ENCODE peak calls at places on chromosomes 3 and 15, in eight cellular contexts. One of them, this sample, is unnamed.

GRCh38 chr15:95848126-95848525 is 482.4 kb upstream of the NR2F2 start:
- DNase-seq in lower leg skin: no peak
- DNase-seq in body of pancreas: no peak
- DNase-seq in ovary: no peak
- DNase-seq in esophagus muscularis mucosa: no peak
- DNase-seq in stomach: no peak
- DNase-seq in transverse colon: no peak
- DNase-seq in IMR-90: no peak
- DNase-seq in this sample: no peak

GRCh38 chr15:89345245-89345644 is 10.6 kb upstream of the POLG start:
- DNase-seq in esophagus muscularis mucosa: no peak
- DNase-seq in IMR-90: no peak
- DNase-seq in body of pancreas: no peak
- DNase-seq in ovary: no peak
- DNase-seq in stomach: no peak
- DNase-seq in lower leg skin: no peak
- DNase-seq in transverse colon: no peak
- DNase-seq in this sample: no peak

GRCh38 chr15:78422571-78423340 is 15.3 kb upstream of the IREB2 start:
- DNase-seq in stomach: peak
- DNase-seq in esophagus muscularis mucosa: no peak
- DNase-seq in body of pancreas: peak
- DNase-seq in IMR-90: peak
- DNase-seq in lower leg skin: peak
- DNase-seq in transverse colon: peak
- DNase-seq in ovary: peak
- DNase-seq in this sample: peak

GRCh38 chr15:101093959-101094358 is 157.9 kb downstream of the CHSY1 start:
- DNase-seq in IMR-90: no peak
- DNase-seq in transverse colon: no peak
- DNase-seq in esophagus muscularis mucosa: no peak
- DNase-seq in ovary: no peak
- DNase-seq in lower leg skin: no peak
- DNase-seq in body of pancreas: no peak
- DNase-seq in stomach: no peak
- DNase-seq in this sample: no peak

GRCh38 chr3:177468331-177468730 is 271.0 kb upstream of the TBL1XR1 start:
- DNase-seq in esophagus muscularis mucosa: no peak
- DNase-seq in IMR-90: peak
- DNase-seq in body of pancreas: no peak
- DNase-seq in ovary: no peak
- DNase-seq in lower leg skin: no peak
- DNase-seq in transverse colon: no peak
- DNase-seq in stomach: no peak
- DNase-seq in this sample: no peak

GRCh38 chr15:60374628-60375081 is 23.1 kb downstream of the ANXA2 start:
- DNase-seq in stomach: peak
- DNase-seq in lower leg skin: no peak
- DNase-seq in esophagus muscularis mucosa: no peak
- DNase-seq in body of pancreas: peak
- DNase-seq in ovary: no peak
- DNase-seq in transverse colon: no peak
- DNase-seq in IMR-90: peak
- DNase-seq in this sample: peak

GRCh38 chr3:61182648-61183047 is 68.6 kb downstream of the FHIT start:
- DNase-seq in transverse colon: no peak
- DNase-seq in body of pancreas: no peak
- DNase-seq in esophagus muscularis mucosa: no peak
- DNase-seq in stomach: no peak
- DNase-seq in ovary: no peak
- DNase-seq in IMR-90: no peak
- DNase-seq in lower leg skin: no peak
- DNase-seq in this sample: no peak

GRCh38 chr3:31892500-31892899 is 88.6 kb downstream of the OSBPL10 start:
- DNase-seq in stomach: no peak
- DNase-seq in transverse colon: no peak
- DNase-seq in esophagus muscularis mucosa: no peak
- DNase-seq in ovary: no peak
- DNase-seq in body of pancreas: no peak
- DNase-seq in lower leg skin: no peak
- DNase-seq in IMR-90: no peak
- DNase-seq in this sample: no peak

GRCh38 chr3:132838477-132838876 is 116.3 kb upstream of the NPHP3 start:
- DNase-seq in transverse colon: no peak
- DNase-seq in esophagus muscularis mucosa: peak
- DNase-seq in ovary: no peak
- DNase-seq in stomach: no peak
- DNase-seq in lower leg skin: no peak
- DNase-seq in IMR-90: no peak
- DNase-seq in body of pancreas: no peak
- DNase-seq in this sample: no peak

GRCh38 chr3:30476373-30477082 is 129.9 kb upstream of the TGFBR2 start:
- DNase-seq in lower leg skin: no peak
- DNase-seq in ovary: no peak
- DNase-seq in esophagus muscularis mucosa: no peak
- DNase-seq in transverse colon: no peak
- DNase-seq in body of pancreas: no peak
- DNase-seq in IMR-90: peak
- DNase-seq in stomach: no peak
- DNase-seq in this sample: no peak

GRCh38 chr3:157618075-157618760 is 115.0 kb upstream of the VEPH1 start:
- DNase-seq in IMR-90: peak
- DNase-seq in body of pancreas: no peak
- DNase-seq in transverse colon: no peak
- DNase-seq in esophagus muscularis mucosa: no peak
- DNase-seq in ovary: no peak
- DNase-seq in stomach: no peak
- DNase-seq in lower leg skin: no peak
- DNase-seq in this sample: peak

GRCh38 chr3:48057521-48057920 is 41.3 kb upstream of the MAP4 start:
- DNase-seq in stomach: no peak
- DNase-seq in transverse colon: no peak
- DNase-seq in esophagus muscularis mucosa: no peak
- DNase-seq in body of pancreas: no peak
- DNase-seq in lower leg skin: no peak
- DNase-seq in ovary: no peak
- DNase-seq in IMR-90: no peak
- DNase-seq in this sample: no peak

GRCh38 chr3:121552379-121552778 is 6.6 kb upstream of the POLQ start:
- DNase-seq in stomach: no peak
- DNase-seq in body of pancreas: no peak
- DNase-seq in IMR-90: no peak
- DNase-seq in ovary: no peak
- DNase-seq in lower leg skin: no peak
- DNase-seq in esophagus muscularis mucosa: no peak
- DNase-seq in transverse colon: no peak
- DNase-seq in this sample: no peak

GRCh38 chr3:147554332-147554731 is 145.2 kb downstream of the ZIC1 start:
- DNase-seq in body of pancreas: no peak
- DNase-seq in lower leg skin: no peak
- DNase-seq in stomach: no peak
- DNase-seq in transverse colon: no peak
- DNase-seq in IMR-90: no peak
- DNase-seq in esophagus muscularis mucosa: no peak
- DNase-seq in ovary: no peak
- DNase-seq in this sample: no peak

GRCh38 chr3:37308247-37308646 is 133.9 kb upstream of the LRRFIP2 start:
- DNase-seq in IMR-90: peak
- DNase-seq in lower leg skin: no peak
- DNase-seq in ovary: no peak
- DNase-seq in body of pancreas: no peak
- DNase-seq in transverse colon: no peak
- DNase-seq in esophagus muscularis mucosa: no peak
- DNase-seq in stomach: no peak
- DNase-seq in this sample: no peak

GRCh38 chr15:77572186-77572585 is 60.5 kb downstream of the LINGO1 start:
- DNase-seq in IMR-90: no peak
- DNase-seq in esophagus muscularis mucosa: no peak
- DNase-seq in body of pancreas: no peak
- DNase-seq in lower leg skin: no peak
- DNase-seq in stomach: no peak
- DNase-seq in transverse colon: no peak
- DNase-seq in ovary: no peak
- DNase-seq in this sample: no peak

GRCh38 chr3:100465871-100466777 is 26.3 kb upstream of the TMEM45A start:
- DNase-seq in lower leg skin: no peak
- DNase-seq in esophagus muscularis mucosa: peak
- DNase-seq in transverse colon: no peak
- DNase-seq in stomach: no peak
- DNase-seq in ovary: no peak
- DNase-seq in IMR-90: no peak
- DNase-seq in body of pancreas: no peak
- DNase-seq in this sample: no peak

GRCh38 chr3:109900774-109901173 is 563.4 kb upstream of the DPPA4 start:
- DNase-seq in body of pancreas: no peak
- DNase-seq in transverse colon: no peak
- DNase-seq in lower leg skin: no peak
- DNase-seq in stomach: no peak
- DNase-seq in ovary: no peak
- DNase-seq in esophagus muscularis mucosa: no peak
- DNase-seq in IMR-90: no peak
- DNase-seq in this sample: no peak

GRCh38 chr3:149277338-149277813 is 55.7 kb upstream of the CP start:
- DNase-seq in transverse colon: no peak
- DNase-seq in esophagus muscularis mucosa: no peak
- DNase-seq in IMR-90: peak
- DNase-seq in body of pancreas: no peak
- DNase-seq in lower leg skin: no peak
- DNase-seq in stomach: no peak
- DNase-seq in ovary: no peak
- DNase-seq in this sample: peak

GRCh38 chr3:42780398-42780797 is 7.3 kb upstream of the CCDC13 start:
- DNase-seq in ovary: no peak
- DNase-seq in body of pancreas: no peak
- DNase-seq in lower leg skin: no peak
- DNase-seq in transverse colon: no peak
- DNase-seq in stomach: no peak
- DNase-seq in esophagus muscularis mucosa: no peak
- DNase-seq in IMR-90: no peak
- DNase-seq in this sample: no peak
- TF ChIP-seq POLR2A in ovary: no peak
- TF ChIP-seq POLR2A in body of pancreas: no peak
- TF ChIP-seq POLR2A in lower leg skin: no peak
- TF ChIP-seq POLR2A in transverse colon: no peak
- TF ChIP-seq POLR2A in stomach: no peak
- TF ChIP-seq POLR2A in esophagus muscularis mucosa: no peak
- TF ChIP-seq POLR2A in IMR-90: no peak
- TF ChIP-seq POLR2A in this sample: no peak

GRCh38 chr3:127607675-127608361 is 9.6 kb downstream of the MCM2 start:
- DNase-seq in lower leg skin: no peak
- DNase-seq in esophagus muscularis mucosa: no peak
- DNase-seq in stomach: no peak
- DNase-seq in ovary: no peak
- DNase-seq in IMR-90: no peak
- DNase-seq in body of pancreas: no peak
- DNase-seq in transverse colon: no peak
- DNase-seq in this sample: no peak

GRCh38 chr3:127606981-127607595 is 8.9 kb downstream of the MCM2 start:
- DNase-seq in ovary: no peak
- DNase-seq in esophagus muscularis mucosa: no peak
- DNase-seq in stomach: no peak
- DNase-seq in lower leg skin: no peak
- DNase-seq in transverse colon: no peak
- DNase-seq in IMR-90: no peak
- DNase-seq in body of pancreas: no peak
- DNase-seq in this sample: no peak

GRCh38 chr3:127606086-127606805 is 8.0 kb downstream of the MCM2 start:
- DNase-seq in lower leg skin: no peak
- DNase-seq in esophagus muscularis mucosa: no peak
- DNase-seq in ovary: no peak
- DNase-seq in stomach: no peak
- DNase-seq in transverse colon: no peak
- DNase-seq in body of pancreas: no peak
- DNase-seq in IMR-90: no peak
- DNase-seq in this sample: no peak

GRCh38 chr3:127610105-127610504 is 11.9 kb downstream of the MCM2 start:
- DNase-seq in transverse colon: no peak
- DNase-seq in lower leg skin: no peak
- DNase-seq in IMR-90: peak
- DNase-seq in esophagus muscularis mucosa: no peak
- DNase-seq in stomach: no peak
- DNase-seq in ovary: no peak
- DNase-seq in body of pancreas: no peak
- DNase-seq in this sample: peak

GRCh38 chr3:127608362-127608718 is 10.1 kb downstream of the MCM2 start:
- DNase-seq in stomach: no peak
- DNase-seq in IMR-90: no peak
- DNase-seq in body of pancreas: no peak
- DNase-seq in transverse colon: no peak
- DNase-seq in esophagus muscularis mucosa: no peak
- DNase-seq in lower leg skin: no peak
- DNase-seq in ovary: no peak
- DNase-seq in this sample: no peak
- TF ChIP-seq POLR2A in stomach: no peak
- TF ChIP-seq POLR2A in IMR-90: no peak
- TF ChIP-seq POLR2A in body of pancreas: no peak
- TF ChIP-seq POLR2A in transverse colon: no peak
- TF ChIP-seq POLR2A in esophagus muscularis mucosa: no peak
- TF ChIP-seq POLR2A in lower leg skin: no peak
- TF ChIP-seq POLR2A in ovary: no peak
- TF ChIP-seq POLR2A in this sample: no peak

GRCh38 chr15:57323806-57324589 is 52.3 kb upstream of the CGNL1 start:
- DNase-seq in IMR-90: peak
- DNase-seq in transverse colon: peak
- DNase-seq in ovary: no peak
- DNase-seq in body of pancreas: no peak
- DNase-seq in stomach: no peak
- DNase-seq in esophagus muscularis mucosa: no peak
- DNase-seq in lower leg skin: no peak
- DNase-seq in this sample: peak
- TF ChIP-seq POLR2A in IMR-90: no peak
- TF ChIP-seq POLR2A in transverse colon: peak
- TF ChIP-seq POLR2A in ovary: no peak
- TF ChIP-seq POLR2A in body of pancreas: no peak
- TF ChIP-seq POLR2A in stomach: no peak
- TF ChIP-seq POLR2A in esophagus muscularis mucosa: no peak
- TF ChIP-seq POLR2A in lower leg skin: no peak
- TF ChIP-seq POLR2A in this sample: no peak

GRCh38 chr3:159765860-159766294 is 222.8 kb upstream of the IL12A start:
- DNase-seq in stomach: no peak
- DNase-seq in lower leg skin: no peak
- DNase-seq in IMR-90: no peak
- DNase-seq in esophagus muscularis mucosa: no peak
- DNase-seq in body of pancreas: no peak
- DNase-seq in transverse colon: no peak
- DNase-seq in ovary: no peak
- DNase-seq in this sample: no peak

GRCh38 chr3:159763466-159764210 is 225.0 kb upstream of the IL12A start:
- DNase-seq in IMR-90: peak
- DNase-seq in ovary: peak
- DNase-seq in body of pancreas: peak
- DNase-seq in lower leg skin: peak
- DNase-seq in transverse colon: peak
- DNase-seq in esophagus muscularis mucosa: no peak
- DNase-seq in stomach: peak
- DNase-seq in this sample: peak

GRCh38 chr3:159762981-159763465 is 225.6 kb upstream of the IL12A start:
- DNase-seq in stomach: peak
- DNase-seq in esophagus muscularis mucosa: no peak
- DNase-seq in lower leg skin: peak
- DNase-seq in transverse colon: peak
- DNase-seq in body of pancreas: peak
- DNase-seq in IMR-90: peak
- DNase-seq in ovary: peak
- DNase-seq in this sample: peak

GRCh38 chr3:159765025-159765859 is 223.4 kb upstream of the IL12A start:
- DNase-seq in ovary: peak
- DNase-seq in stomach: peak
- DNase-seq in IMR-90: peak
- DNase-seq in body of pancreas: peak
- DNase-seq in lower leg skin: peak
- DNase-seq in transverse colon: peak
- DNase-seq in esophagus muscularis mucosa: no peak
- DNase-seq in this sample: peak

GRCh38 chr3:159764211-159765024 is 224.2 kb upstream of the IL12A start:
- DNase-seq in lower leg skin: peak
- DNase-seq in IMR-90: peak
- DNase-seq in body of pancreas: peak
- DNase-seq in esophagus muscularis mucosa: no peak
- DNase-seq in ovary: peak
- DNase-seq in stomach: no peak
- DNase-seq in transverse colon: peak
- DNase-seq in this sample: peak
- TF ChIP-seq POLR2A in lower leg skin: no peak
- TF ChIP-seq POLR2A in IMR-90: peak
- TF ChIP-seq POLR2A in body of pancreas: no peak
- TF ChIP-seq POLR2A in esophagus muscularis mucosa: no peak
- TF ChIP-seq POLR2A in ovary: no peak
- TF ChIP-seq POLR2A in stomach: no peak
- TF ChIP-seq POLR2A in transverse colon: peak
- TF ChIP-seq POLR2A in this sample: peak

This sample was measured in H54.